ENCODE peak calls at places on chromosome 7, in eight cellular contexts. J, W, A, H, X, C, Y and F are unnamed samples.

GRCh38 chr7:100818825-100819224 is 8.5 kb downstream of the EPHB4 start:
- DNase-seq in J (no peak), W (no peak), A (no peak), H (no peak), X (no peak), C (no peak), Y (no peak), F (no peak)

GRCh38 chr7:43727494-43727893 is 1.8 kb downstream of the COA1 start:
- DNase-seq in J (no peak), W (no peak), A (no peak), H (no peak), X (no peak), C (no peak), Y (no peak), F (no peak)

GRCh38 chr7:582931-583330 is 63.3 kb upstream of the PDGFA start:
- DNase-seq in J (no peak), W (no peak), A (no peak), H (no peak), X (no peak), C (no peak), Y (no peak), F (no peak)

GRCh38 chr7:44379366-44380178 is 54.2 kb upstream of the CAMK2B start:
- DNase-seq in J (no peak), W (peak), A (no peak), H (peak), X (no peak), C (no peak), Y (peak), F (no peak)

GRCh38 chr7:121953164-121953563 is 80.2 kb downstream of the PTPRZ1 start:
- DNase-seq in J (no peak), W (no peak), A (no peak), H (no peak), X (no peak), C (no peak), Y (no peak), F (no peak)

GRCh38 chr7:38375453-38375852 is 102.0 kb upstream of the TARP start:
- DNase-seq in J (no peak), W (no peak), A (no peak), H (no peak), X (no peak), C (peak), Y (no peak), F (no peak)

GRCh38 chr7:69906309-69906995 is 308.2 kb downstream of the AUTS2 start:
- DNase-seq in J (peak), W (no peak), A (peak), H (no peak), X (peak), C (no peak), Y (no peak), F (no peak)

GRCh38 chr7:151897951-151898686 is 21.2 kb upstream of the PRKAG2 start:
- DNase-seq in J (no peak), W (no peak), A (no peak), H (no peak), X (no peak), C (no peak), Y (no peak), F (no peak)

GRCh38 chr7:6435486-6436384 is 12.0 kb downstream of the DAGLB start:
- DNase-seq in J (peak), W (peak), A (peak), H (peak), X (peak), C (peak), Y (peak), F (no peak)

GRCh38 chr7:24755541-24756416 is 1.5 kb downstream of the GSDME start:
- DNase-seq in J (no peak), W (peak), A (no peak), H (peak), X (no peak), C (no peak), Y (peak), F (no peak)

GRCh38 chr7:23357190-23358093 is 58.3 kb downstream of the MALSU1 start:
- DNase-seq in J (no peak), W (peak), A (peak), H (peak), X (peak), C (no peak), Y (peak), F (peak)